ENCODE peak calls at places on chromosome 2, in five cellular contexts. F, U, W, Z and K are unnamed samples.

GRCh38 chr2:149908731-149909690 is 321.4 kb upstream of the MMADHC start:
- DNase-seq in Z (peak; percentile 51), W (no peak), F (no peak), U (no peak), K (peak; percentile 55)

GRCh38 chr2:99354060-99354459 is 16.9 kb downstream of the EIF5B start:
- DNase-seq in W (no peak), U (peak; percentile 44), Z (peak; percentile 18), F (no peak), K (peak; percentile 52)

GRCh38 chr2:182078988-182079602 is 93.4 kb downstream of the PPP1R1C start:
- DNase-seq in F (no peak), Z (no peak), W (no peak), U (no peak), K (no peak)

GRCh38 chr2:105747997-105748396 is 3.3 kb downstream of the NCK2 start:
- DNase-seq in U (peak; percentile 34), Z (no peak), F (no peak), W (peak; percentile 40), K (no peak)

GRCh38 chr2:69253893-69254292 is 133.1 kb downstream of the GFPT1 start:
- DNase-seq in F (no peak), Z (peak; percentile 97), U (peak; percentile 99), W (no peak), K (peak; percentile 99)

GRCh38 chr2:190979906-190980629 is 33.9 kb downstream of the STAT1 start:
- DNase-seq in Z (peak; percentile 36), F (peak; percentile 12), U (no peak), W (no peak), K (peak; percentile 70)

GRCh38 chr2:204743368-204743960 is 198.2 kb downstream of the PARD3B start:
- DNase-seq in F (no peak), U (no peak), Z (no peak), W (no peak), K (no peak)

GRCh38 chr2:73982140-73982617 is 2.5 kb upstream of the TET3 start:
- DNase-seq in W (no peak), Z (peak; percentile 59), U (peak; percentile 88), F (no peak), K (peak; percentile 45)

GRCh38 chr2:33068261-33068660 is 121.5 kb downstream of the LTBP1 start:
- DNase-seq in F (no peak), Z (peak; percentile 38), U (peak; percentile 80), W (no peak), K (peak; percentile 88)

GRCh38 chr2:20027715-20028434 is 15.4 kb upstream of the MATN3 start:
- DNase-seq in W (no peak), F (no peak), Z (peak; percentile 71), U (peak; percentile 53), K (peak; percentile 63)

GRCh38 chr2:24675338-24675737 is 117.9 kb downstream of the PTRHD1 start:
- DNase-seq in U (no peak), W (no peak), F (no peak), Z (no peak), K (no peak)

GRCh38 chr2:163799807-163800206 is 64.0 kb upstream of the FIGN start:
- DNase-seq in U (no peak), F (no peak), W (no peak), Z (no peak), K (no peak)